ENCODE peak calls at places on chromosomes 12 and 14, in eight cellular contexts. H, L, D, E, Z, Q, O and I are unnamed samples.

GRCh38 chr12:52372216-52373154 is 5.2 kb upstream of the KRT85 start:
- DNase-seq in Q (peak), H (peak), L (peak), D (peak), O (peak), Z (peak), E (peak), I (peak)

GRCh38 chr14:91059576-91060471 is 617 bp downstream of the RPS6KA5 start:
- DNase-seq in O (peak), E (peak), Z (peak), L (peak), H (peak), D (peak), Q (peak), I (no peak)

GRCh38 chr12:82057770-82058169 is 298.6 kb upstream of the PPFIA2 start:
- DNase-seq in E (no peak), Z (no peak), O (no peak), H (no peak), D (no peak), L (no peak), Q (peak), I (no peak)

GRCh38 chr14:68671899-68672298 is 121.0 kb downstream of the ZFP36L1 start:
- DNase-seq in L (no peak), O (no peak), D (no peak), Q (no peak), E (no peak), H (no peak), Z (no peak), I (no peak)

GRCh38 chr12:131066207-131066885 is 112.6 kb downstream of the ADGRD1 start:
- DNase-seq in D (no peak), O (no peak), E (no peak), L (no peak), H (no peak), Z (no peak), Q (no peak), I (no peak)

GRCh38 chr14:55107766-55108554 is 21.1 kb upstream of the LGALS3 start:
- DNase-seq in O (peak), Z (peak), E (no peak), D (no peak), Q (peak), L (peak), H (peak), I (no peak)

GRCh38 chr14:51653096-51653814 is 1.5 kb downstream of the FRMD6 start:
- DNase-seq in H (no peak), D (no peak), O (no peak), E (no peak), Q (peak), L (peak), Z (no peak), I (peak)

GRCh38 chr12:53427905-53428594 is 4.4 kb downstream of the AMHR2 start:
- DNase-seq in E (no peak), Q (peak), L (peak), D (no peak), H (no peak), Z (no peak), O (no peak), I (no peak)

GRCh38 chr12:1593232-1594044 is 943 bp downstream of the FBXL14 start:
- DNase-seq in D (no peak), Z (peak), O (peak), Q (peak), H (peak), L (peak), E (no peak), I (peak)

GRCh38 chr12:67827820-67828383 is 161.3 kb upstream of the IFNG-AS1 start:
- DNase-seq in H (no peak), D (no peak), E (no peak), O (no peak), Q (peak), Z (no peak), L (peak), I (no peak)

GRCh38 chr12:103178681-103179080 is 221.2 kb downstream of the ASCL1 start:
- DNase-seq in D (no peak), Z (no peak), Q (no peak), O (no peak), E (no peak), H (no peak), L (no peak), I (no peak)

GRCh38 chr12:130992979-130993538 is 39.4 kb downstream of the ADGRD1 start:
- DNase-seq in O (no peak), D (no peak), Z (no peak), Q (no peak), L (no peak), E (no peak), H (no peak), I (no peak)

GRCh38 chr14:24130717-24131548 is 474 bp downstream of the FITM1 start:
- DNase-seq in Z (peak), D (no peak), Q (no peak), E (no peak), L (no peak), O (no peak), H (peak), I (no peak)

GRCh38 chr12:12398026-12398859 is 41.4 kb downstream of the BORCS5 start:
- DNase-seq in L (no peak), O (no peak), Z (peak), D (no peak), Q (peak), H (peak), E (no peak), I (no peak)

GRCh38 chr12:98371419-98371818 is 144.0 kb upstream of the TMPO start:
- DNase-seq in O (no peak), H (no peak), D (no peak), Q (peak), L (peak), E (no peak), Z (no peak), I (peak)

GRCh38 chr12:70815866-70816470 is 104.6 kb downstream of the PTPRR start:
- DNase-seq in Q (no peak), L (no peak), O (no peak), D (no peak), H (no peak), E (no peak), Z (no peak), I (no peak)

GRCh38 chr14:99148131-99148530 is 123.9 kb downstream of the BCL11B start:
- DNase-seq in Z (no peak), H (no peak), Q (no peak), O (peak), L (no peak), E (no peak), D (no peak), I (no peak)

GRCh38 chr12:2161478-2161877 is 108.7 kb downstream of the CACNA1C start:
- DNase-seq in D (no peak), L (no peak), O (no peak), Z (peak), H (peak), E (no peak), Q (no peak), I (no peak)

DNA sequence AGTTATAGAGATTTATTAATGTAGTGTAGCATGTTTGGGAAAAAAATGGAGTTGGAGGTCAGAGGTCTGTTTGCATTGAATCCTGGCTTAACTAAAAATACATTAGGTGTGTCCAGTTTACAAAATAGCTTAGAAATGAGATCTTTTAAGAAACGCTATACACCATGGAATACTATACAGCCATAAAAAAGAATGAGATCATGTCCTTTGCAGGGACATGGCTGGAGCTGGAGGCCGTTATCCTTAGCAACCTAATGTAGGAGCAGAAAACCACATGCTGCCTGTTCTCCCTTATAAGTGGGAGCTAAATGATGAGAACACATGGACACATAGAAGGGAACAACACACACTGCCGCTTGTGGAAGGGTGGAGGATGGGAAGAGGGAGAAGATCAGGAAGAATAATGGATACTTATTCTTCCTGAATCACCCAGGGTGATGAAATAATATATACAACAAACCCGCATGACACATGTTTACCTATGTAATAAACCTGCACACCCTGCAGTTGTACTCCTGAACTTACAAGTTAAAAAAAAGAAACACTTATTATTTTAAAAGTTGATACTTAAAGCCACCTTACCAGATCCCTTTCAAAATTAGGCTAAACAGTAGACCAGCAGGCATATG is 14.0 kb upstream of the MYRFL start:
- DNase-seq in D (no peak), Q (no peak), O (no peak), Z (no peak), L (no peak), H (no peak), E (no peak), I (no peak)
- H3K4me3 ChIP-seq in D (no peak), Q (no peak), O (no peak), Z (no peak), L (no peak), H (no peak), E (no peak), I (no peak)

DNA sequence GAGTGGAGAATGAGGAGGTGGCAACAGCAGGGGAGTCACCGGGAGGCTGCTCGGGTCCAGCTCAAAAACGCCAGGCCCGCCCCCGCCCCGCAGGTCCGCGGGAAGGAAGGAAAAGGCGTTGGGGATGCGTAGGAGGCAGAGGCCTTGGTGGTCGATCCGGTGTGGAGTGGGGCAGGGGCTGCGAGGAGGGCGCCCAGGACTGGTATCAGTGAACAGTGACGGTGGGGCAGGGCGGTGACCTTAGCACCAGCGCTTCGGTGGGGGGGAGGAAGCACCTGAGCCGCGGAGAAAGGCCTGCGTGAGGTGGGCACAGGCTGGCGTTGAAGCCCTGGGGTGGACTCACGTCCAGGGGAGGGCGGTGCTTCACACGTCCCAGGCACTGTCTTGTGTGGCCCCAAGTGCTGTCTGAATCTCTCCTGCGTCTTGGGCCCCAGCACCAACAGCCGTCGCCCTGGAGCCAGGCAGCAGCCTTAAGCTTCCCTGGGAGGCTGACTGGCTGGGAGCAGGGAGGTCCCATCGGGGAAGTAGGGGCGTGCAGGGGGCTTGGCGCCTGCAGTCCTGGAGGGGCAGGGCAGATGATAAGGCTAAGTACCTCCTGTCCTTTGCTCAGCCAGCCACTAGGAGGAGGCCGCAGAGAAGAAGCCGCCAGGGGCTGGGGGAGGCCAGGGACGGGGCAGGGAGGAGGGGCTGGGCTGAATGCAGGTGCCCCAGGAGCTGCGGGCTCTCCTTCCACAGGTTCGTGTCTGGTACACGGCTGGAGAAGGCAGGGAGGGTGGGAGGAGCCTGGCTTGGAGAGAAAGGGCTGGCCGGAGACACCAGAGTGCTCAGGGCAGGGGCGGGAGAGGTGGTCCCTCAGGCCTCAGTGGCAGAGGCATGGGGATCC is 26.5 kb downstream of the ZBTB42 start:
- DNase-seq in L (peak), Z (peak), D (no peak), Q (peak), E (peak), H (peak), O (peak), I (peak)
- H3K4me3 ChIP-seq in L (no peak), Z (peak), D (peak), Q (peak), E (peak), H (peak), O (peak), I (no peak)

DNA sequence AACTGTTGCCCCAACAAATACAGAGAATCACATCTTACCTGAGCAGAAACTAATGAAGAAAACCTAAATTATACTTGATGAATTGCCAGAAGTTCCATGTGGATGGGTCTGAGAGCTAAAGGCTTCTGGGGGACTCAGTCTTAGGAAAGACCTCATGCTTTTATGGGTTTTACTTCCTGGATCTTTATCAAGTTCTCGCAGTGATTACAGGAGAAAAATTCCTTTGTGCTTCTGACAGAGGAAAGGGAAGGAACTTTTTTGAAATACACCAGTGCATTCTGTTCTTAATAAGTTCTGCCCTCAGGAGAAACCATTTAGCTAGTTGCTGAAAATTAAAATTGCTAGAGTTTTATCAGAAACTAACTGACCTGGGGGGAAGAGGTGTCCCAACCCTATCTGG is 203.9 kb upstream of the KITLG start:
- DNase-seq in O (no peak), Z (no peak), D (no peak), Q (peak), E (no peak), H (no peak), L (no peak), I (no peak)
- H3K4me3 ChIP-seq in O (no peak), Z (no peak), D (no peak), Q (no peak), E (no peak), H (no peak), L (no peak), I (no peak)

GRCh38 chr12:32896438-32897275 is at the start of gene PKP2:
- DNase-seq in Q (peak), O (no peak), L (peak), E (peak), D (peak), Z (peak), H (peak), I (no peak)
- H3K4me3 ChIP-seq in Q (peak), O (peak), L (no peak), E (peak), D (peak), Z (peak), H (peak), I (no peak)

GRCh38 chr14:53146739-53147138 is 6.4 kb downstream of the DDHD1 start:
- DNase-seq in Q (no peak), O (no peak), L (no peak), D (no peak), Z (no peak), H (no peak), E (no peak), I (no peak)

GRCh38 chr14:53147208-53147607 is 5.9 kb downstream of the DDHD1 start:
- DNase-seq in L (no peak), Z (no peak), O (no peak), E (no peak), D (no peak), H (no peak), Q (no peak), I (no peak)

GRCh38 chr14:53147893-53148292 is 5.2 kb downstream of the DDHD1 start:
- DNase-seq in Z (no peak), O (no peak), D (no peak), L (no peak), E (no peak), H (no peak), Q (no peak), I (no peak)

GRCh38 chr14:53149656-53150319 is 3.3 kb downstream of the DDHD1 start:
- DNase-seq in D (no peak), H (no peak), E (no peak), O (no peak), L (no peak), Z (no peak), Q (no peak), I (no peak)

GRCh38 chr14:53148612-53149202 is 4.4 kb downstream of the DDHD1 start:
- DNase-seq in H (no peak), E (no peak), Z (no peak), L (peak), O (no peak), Q (no peak), D (no peak), I (no peak)
- H3K4me3 ChIP-seq in H (no peak), E (no peak), Z (no peak), L (peak), O (no peak), Q (no peak), D (no peak), I (no peak)

GRCh38 chr12:124422142-124422569 is 127.3 kb downstream of the RFLNA start:
- DNase-seq in Z (peak), H (peak), L (no peak), D (no peak), E (no peak), Q (no peak), O (no peak), I (no peak)
- H3K4me3 ChIP-seq in Z (no peak), H (no peak), L (no peak), D (no peak), E (no peak), Q (no peak), O (no peak), I (no peak)

GRCh38 chr12:6612247-6612646 is 5.1 kb upstream of the CHD4 start:
- DNase-seq in O (peak), H (no peak), Z (no peak), Q (no peak), E (no peak), D (no peak), L (peak), I (peak)

GRCh38 chr12:6612652-6613014 is 5.5 kb upstream of the CHD4 start:
- DNase-seq in Q (no peak), L (no peak), H (no peak), E (no peak), D (no peak), O (no peak), Z (no peak), I (no peak)

GRCh38 chr12:6613015-6613775 is 6.0 kb upstream of the CHD4 start:
- DNase-seq in L (peak), Q (peak), H (peak), E (peak), D (no peak), Z (peak), O (peak), I (peak)

GRCh38 chr12:6614513-6615177 is 7.5 kb upstream of the CHD4 start:
- DNase-seq in H (no peak), L (no peak), E (no peak), O (no peak), Q (no peak), D (no peak), Z (no peak), I (no peak)

GRCh38 chr12:6613776-6614512 is 6.8 kb upstream of the CHD4 start:
- DNase-seq in O (peak), D (no peak), E (peak), Q (peak), Z (peak), L (peak), H (peak), I (peak)
- H3K4me3 ChIP-seq in O (no peak), D (no peak), E (peak), Q (no peak), Z (no peak), L (no peak), H (no peak), I (no peak)

DNA sequence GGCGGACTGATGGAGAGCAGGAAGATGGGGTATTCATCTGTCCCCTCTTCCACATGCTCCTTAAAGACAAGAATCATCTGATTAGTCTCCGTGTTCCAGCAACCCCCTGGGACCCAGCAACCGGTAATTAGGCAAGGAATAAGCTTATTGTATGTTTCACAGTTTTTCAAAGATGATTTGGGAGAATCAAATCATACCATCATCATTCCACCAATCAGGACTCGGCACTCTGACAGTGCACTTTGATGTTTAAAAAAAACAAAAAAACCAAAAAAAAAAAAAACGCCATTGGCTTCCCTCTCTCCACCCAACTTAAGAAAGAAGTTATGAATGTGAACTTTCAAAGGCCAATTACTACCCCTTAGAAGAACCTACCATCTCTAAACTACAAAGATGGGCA is 1.3 kb upstream of the DYNC1H1 start:
- DNase-seq in D (no peak), L (no peak), Z (no peak), O (no peak), E (no peak), H (no peak), Q (no peak), I (peak)
- H3K4me3 ChIP-seq in D (no peak), L (no peak), Z (no peak), O (no peak), E (no peak), H (no peak), Q (no peak), I (no peak)

GRCh38 chr12:95115641-95116040 is 42.2 kb upstream of the NR2C1 start:
- DNase-seq in L (no peak), D (no peak), Z (no peak), E (no peak), O (no peak), Q (no peak), H (no peak), I (no peak)
- H3K4me3 ChIP-seq in L (no peak), D (no peak), Z (no peak), E (no peak), O (no peak), Q (no peak), H (no peak), I (no peak)